ENCODE peak calls at places on chromosomes 2 and 18, in seven cellular contexts. One of them, this sample, is unnamed.

GRCh38 chr18:908631-909621 is 4.3 kb downstream of the ADCYAP1 start:
- DNase-seq in LoVo: no peak
- DNase-seq in stimulated activated naive CD4-positive, alpha-beta T cell: no peak
- DNase-seq in activated naive CD4-positive, alpha-beta T cell treated with anti-CD3 and anti-CD28 coated beads, Interleukin-2, amount 50 U/mL, for 72 hours: no peak
- DNase-seq in skeletal muscle cell: no peak
- DNase-seq in gastrocnemius medialis: no peak
- DNase-seq in NCI-H1436: no peak
- DNase-seq in this sample: no peak

GRCh38 chr2:72698300-72698699 is 127.5 kb downstream of the EXOC6B start:
- DNase-seq in LoVo: no peak
- DNase-seq in stimulated activated naive CD4-positive, alpha-beta T cell: no peak
- DNase-seq in activated naive CD4-positive, alpha-beta T cell treated with anti-CD3 and anti-CD28 coated beads, Interleukin-2, amount 50 U/mL, for 72 hours: no peak
- DNase-seq in skeletal muscle cell: no peak
- DNase-seq in gastrocnemius medialis: no peak
- DNase-seq in NCI-H1436: no peak
- DNase-seq in this sample: no peak

GRCh38 chr2:206915136-206915535 is 24.2 kb upstream of the CPO start:
- DNase-seq in LoVo: no peak
- DNase-seq in stimulated activated naive CD4-positive, alpha-beta T cell: no peak
- DNase-seq in activated naive CD4-positive, alpha-beta T cell treated with anti-CD3 and anti-CD28 coated beads, Interleukin-2, amount 50 U/mL, for 72 hours: no peak
- DNase-seq in skeletal muscle cell: peak
- DNase-seq in gastrocnemius medialis: no peak
- DNase-seq in NCI-H1436: no peak
- DNase-seq in this sample: peak

GRCh38 chr2:74762789-74763188 is 71.1 kb upstream of the HK2 start:
- DNase-seq in LoVo: no peak
- DNase-seq in stimulated activated naive CD4-positive, alpha-beta T cell: no peak
- DNase-seq in activated naive CD4-positive, alpha-beta T cell treated with anti-CD3 and anti-CD28 coated beads, Interleukin-2, amount 50 U/mL, for 72 hours: no peak
- DNase-seq in skeletal muscle cell: no peak
- DNase-seq in gastrocnemius medialis: no peak
- DNase-seq in NCI-H1436: no peak
- DNase-seq in this sample: no peak

GRCh38 chr2:75622929-75623328 is 23.7 kb upstream of the MRPL19 start:
- DNase-seq in LoVo: no peak
- DNase-seq in stimulated activated naive CD4-positive, alpha-beta T cell: no peak
- DNase-seq in activated naive CD4-positive, alpha-beta T cell treated with anti-CD3 and anti-CD28 coated beads, Interleukin-2, amount 50 U/mL, for 72 hours: no peak
- DNase-seq in skeletal muscle cell: no peak
- DNase-seq in gastrocnemius medialis: no peak
- DNase-seq in NCI-H1436: no peak
- DNase-seq in this sample: no peak

GRCh38 chr2:118224144-118224887 is 136.0 kb downstream of the INSIG2 start:
- DNase-seq in LoVo: peak
- DNase-seq in stimulated activated naive CD4-positive, alpha-beta T cell: no peak
- DNase-seq in activated naive CD4-positive, alpha-beta T cell treated with anti-CD3 and anti-CD28 coated beads, Interleukin-2, amount 50 U/mL, for 72 hours: no peak
- DNase-seq in skeletal muscle cell: no peak
- DNase-seq in gastrocnemius medialis: peak
- DNase-seq in NCI-H1436: no peak
- DNase-seq in this sample: no peak

GRCh38 chr2:120956486-120957156 is 221.0 kb downstream of the GLI2 start:
- DNase-seq in LoVo: no peak
- DNase-seq in stimulated activated naive CD4-positive, alpha-beta T cell: no peak
- DNase-seq in activated naive CD4-positive, alpha-beta T cell treated with anti-CD3 and anti-CD28 coated beads, Interleukin-2, amount 50 U/mL, for 72 hours: no peak
- DNase-seq in skeletal muscle cell: no peak
- DNase-seq in gastrocnemius medialis: no peak
- DNase-seq in NCI-H1436: no peak
- DNase-seq in this sample: no peak

GRCh38 chr2:207960090-207960489 is 65.2 kb downstream of the PLEKHM3 start:
- DNase-seq in LoVo: no peak
- DNase-seq in stimulated activated naive CD4-positive, alpha-beta T cell: no peak
- DNase-seq in activated naive CD4-positive, alpha-beta T cell treated with anti-CD3 and anti-CD28 coated beads, Interleukin-2, amount 50 U/mL, for 72 hours: no peak
- DNase-seq in skeletal muscle cell: no peak
- DNase-seq in gastrocnemius medialis: no peak
- DNase-seq in NCI-H1436: no peak
- DNase-seq in this sample: no peak

GRCh38 chr2:98078699-98079098 is 8.3 kb upstream of the VWA3B start:
- DNase-seq in LoVo: no peak
- DNase-seq in stimulated activated naive CD4-positive, alpha-beta T cell: no peak
- DNase-seq in activated naive CD4-positive, alpha-beta T cell treated with anti-CD3 and anti-CD28 coated beads, Interleukin-2, amount 50 U/mL, for 72 hours: no peak
- DNase-seq in skeletal muscle cell: no peak
- DNase-seq in gastrocnemius medialis: no peak
- DNase-seq in NCI-H1436: no peak
- DNase-seq in this sample: no peak